ENCODE peak calls at places on chromosomes 4 and X, in five cellular contexts. One of them, this sample, is unnamed.

GRCh38 chr4:18756661-18757060 is 735.1 kb upstream of the LCORL start:
- DNase-seq in HFFc6: peak; percentile 64
- DNase-seq in stimulated activated CD4-positive, alpha-beta T cell treated with anti-CD3 and anti-CD28 coated beads, Interleukin-15, amount 100 ng/mL, for 24 hours: no peak
- DNase-seq in B cell: no peak
- DNase-seq in LHCN-M2: no peak
- DNase-seq in this sample: no peak

GRCh38 chrX:143669395-143669794 is 33.5 kb upstream of the SLITRK4 start:
- DNase-seq in HFFc6: no peak
- DNase-seq in LHCN-M2: peak; percentile 16
- DNase-seq in stimulated activated CD4-positive, alpha-beta T cell treated with anti-CD3 and anti-CD28 coated beads, Interleukin-15, amount 100 ng/mL, for 24 hours: no peak
- DNase-seq in B cell: no peak
- DNase-seq in this sample: no peak

GRCh38 chrX:154321624-154322023 is 26.0 kb downstream of the TKTL1 start:
- DNase-seq in LHCN-M2: peak; percentile 10
- DNase-seq in B cell: no peak
- DNase-seq in HFFc6: peak; percentile 12
- DNase-seq in stimulated activated CD4-positive, alpha-beta T cell treated with anti-CD3 and anti-CD28 coated beads, Interleukin-15, amount 100 ng/mL, for 24 hours: no peak
- DNase-seq in this sample: no peak

GRCh38 chrX:149984411-149984810 is 46.1 kb upstream of the EOLA2 start:
- DNase-seq in B cell: no peak
- DNase-seq in stimulated activated CD4-positive, alpha-beta T cell treated with anti-CD3 and anti-CD28 coated beads, Interleukin-15, amount 100 ng/mL, for 24 hours: no peak
- DNase-seq in LHCN-M2: no peak
- DNase-seq in HFFc6: no peak
- DNase-seq in this sample: no peak

GRCh38 chr4:121898150-121898549 is 27.9 kb upstream of the BBS7 start:
- DNase-seq in B cell: peak; percentile 6
- DNase-seq in HFFc6: no peak
- DNase-seq in stimulated activated CD4-positive, alpha-beta T cell treated with anti-CD3 and anti-CD28 coated beads, Interleukin-15, amount 100 ng/mL, for 24 hours: peak; percentile 24
- DNase-seq in LHCN-M2: peak; percentile 10
- DNase-seq in this sample: no peak

GRCh38 chr4:110055014-110055768 is 142.5 kb downstream of the EGF start:
- DNase-seq in stimulated activated CD4-positive, alpha-beta T cell treated with anti-CD3 and anti-CD28 coated beads, Interleukin-15, amount 100 ng/mL, for 24 hours: no peak
- DNase-seq in B cell: no peak
- DNase-seq in LHCN-M2: no peak
- DNase-seq in HFFc6: no peak
- DNase-seq in this sample: no peak

GRCh38 chr4:185570727-185571126 is 35.4 kb upstream of the PDLIM3 start:
- DNase-seq in HFFc6: no peak
- DNase-seq in stimulated activated CD4-positive, alpha-beta T cell treated with anti-CD3 and anti-CD28 coated beads, Interleukin-15, amount 100 ng/mL, for 24 hours: no peak
- DNase-seq in LHCN-M2: no peak
- DNase-seq in B cell: no peak
- DNase-seq in this sample: no peak

GRCh38 chr4:67810011-67810410 is 55.8 kb upstream of the GNRHR start:
- DNase-seq in B cell: no peak
- DNase-seq in LHCN-M2: peak; percentile 4
- DNase-seq in stimulated activated CD4-positive, alpha-beta T cell treated with anti-CD3 and anti-CD28 coated beads, Interleukin-15, amount 100 ng/mL, for 24 hours: no peak
- DNase-seq in HFFc6: no peak
- DNase-seq in this sample: no peak

GRCh38 chr4:103204114-103204513 is 6.0 kb upstream of the CENPE start:
- DNase-seq in HFFc6: peak; percentile 20
- DNase-seq in stimulated activated CD4-positive, alpha-beta T cell treated with anti-CD3 and anti-CD28 coated beads, Interleukin-15, amount 100 ng/mL, for 24 hours: no peak
- DNase-seq in B cell: no peak
- DNase-seq in LHCN-M2: peak; percentile 15
- DNase-seq in this sample: no peak

GRCh38 chr4:46946914-46947313 is 37.9 kb upstream of the COX7B2 start:
- DNase-seq in LHCN-M2: peak; percentile 29
- DNase-seq in HFFc6: no peak
- DNase-seq in B cell: no peak
- DNase-seq in stimulated activated CD4-positive, alpha-beta T cell treated with anti-CD3 and anti-CD28 coated beads, Interleukin-15, amount 100 ng/mL, for 24 hours: no peak
- DNase-seq in this sample: no peak

GRCh38 chr4:7462509-7462971 is 27.8 kb upstream of the PSAPL1 start:
- DNase-seq in B cell: no peak
- DNase-seq in stimulated activated CD4-positive, alpha-beta T cell treated with anti-CD3 and anti-CD28 coated beads, Interleukin-15, amount 100 ng/mL, for 24 hours: no peak
- DNase-seq in HFFc6: peak; percentile 5
- DNase-seq in LHCN-M2: peak; percentile 3
- DNase-seq in this sample: no peak

GRCh38 chrX:115449742-115450141 is 111.2 kb upstream of the PLS3 start:
- DNase-seq in stimulated activated CD4-positive, alpha-beta T cell treated with anti-CD3 and anti-CD28 coated beads, Interleukin-15, amount 100 ng/mL, for 24 hours: no peak
- DNase-seq in LHCN-M2: peak; percentile 51
- DNase-seq in HFFc6: no peak
- DNase-seq in B cell: no peak
- DNase-seq in this sample: no peak

GRCh38 chrX:49171752-49172279 is at the start of gene PLP2:
- DNase-seq in stimulated activated CD4-positive, alpha-beta T cell treated with anti-CD3 and anti-CD28 coated beads, Interleukin-15, amount 100 ng/mL, for 24 hours: peak; percentile 85
- DNase-seq in HFFc6: peak; percentile 53
- DNase-seq in B cell: peak; percentile 71
- DNase-seq in LHCN-M2: peak; percentile 60
- DNase-seq in this sample: peak; percentile 61

GRCh38 chr4:173418636-173419035 is 19.7 kb upstream of the SCRG1 start:
- DNase-seq in B cell: no peak
- DNase-seq in HFFc6: no peak
- DNase-seq in LHCN-M2: no peak
- DNase-seq in stimulated activated CD4-positive, alpha-beta T cell treated with anti-CD3 and anti-CD28 coated beads, Interleukin-15, amount 100 ng/mL, for 24 hours: no peak
- DNase-seq in this sample: no peak

GRCh38 chrX:131792356-131792749 is 230.7 kb upstream of the STK26 start:
- DNase-seq in stimulated activated CD4-positive, alpha-beta T cell treated with anti-CD3 and anti-CD28 coated beads, Interleukin-15, amount 100 ng/mL, for 24 hours: no peak
- DNase-seq in B cell: peak; percentile 94
- DNase-seq in HFFc6: no peak
- DNase-seq in LHCN-M2: peak; percentile 19
- DNase-seq in this sample: peak; percentile 86

GRCh38 chrX:86121916-86122315 is 26.3 kb upstream of the DACH2 start:
- DNase-seq in stimulated activated CD4-positive, alpha-beta T cell treated with anti-CD3 and anti-CD28 coated beads, Interleukin-15, amount 100 ng/mL, for 24 hours: no peak
- DNase-seq in B cell: no peak
- DNase-seq in HFFc6: no peak
- DNase-seq in LHCN-M2: no peak
- DNase-seq in this sample: no peak

GRCh38 chr4:123616970-123617392 is 220.4 kb downstream of the SPRY1 start:
- DNase-seq in HFFc6: peak; percentile 53
- DNase-seq in B cell: peak; percentile 75
- DNase-seq in LHCN-M2: no peak
- DNase-seq in stimulated activated CD4-positive, alpha-beta T cell treated with anti-CD3 and anti-CD28 coated beads, Interleukin-15, amount 100 ng/mL, for 24 hours: peak; percentile 9
- DNase-seq in this sample: peak; percentile 32

GRCh38 chr4:61380865-61381264 is 180.7 kb downstream of the ADGRL3 start:
- DNase-seq in stimulated activated CD4-positive, alpha-beta T cell treated with anti-CD3 and anti-CD28 coated beads, Interleukin-15, amount 100 ng/mL, for 24 hours: no peak
- DNase-seq in B cell: no peak
- DNase-seq in LHCN-M2: no peak
- DNase-seq in HFFc6: no peak
- DNase-seq in this sample: no peak

GRCh38 chr4:3710451-3711182 is 55.6 kb upstream of the ADRA2C start:
- DNase-seq in LHCN-M2: peak; percentile 13
- DNase-seq in B cell: no peak
- DNase-seq in HFFc6: no peak
- DNase-seq in stimulated activated CD4-positive, alpha-beta T cell treated with anti-CD3 and anti-CD28 coated beads, Interleukin-15, amount 100 ng/mL, for 24 hours: no peak
- DNase-seq in this sample: no peak

GRCh38 chr4:85500110-85500867 is 25.3 kb downstream of the ARHGAP24 start:
- DNase-seq in LHCN-M2: peak; percentile 56
- DNase-seq in HFFc6: no peak
- DNase-seq in stimulated activated CD4-positive, alpha-beta T cell treated with anti-CD3 and anti-CD28 coated beads, Interleukin-15, amount 100 ng/mL, for 24 hours: no peak
- DNase-seq in B cell: no peak
- DNase-seq in this sample: no peak

GRCh38 chrX:49276207-49276606 is 6.6 kb downstream of the PPP1R3F start:
- DNase-seq in B cell: no peak
- DNase-seq in LHCN-M2: no peak
- DNase-seq in HFFc6: no peak
- DNase-seq in stimulated activated CD4-positive, alpha-beta T cell treated with anti-CD3 and anti-CD28 coated beads, Interleukin-15, amount 100 ng/mL, for 24 hours: no peak
- DNase-seq in this sample: no peak

GRCh38 chr4:6331018-6331417 is 61.4 kb downstream of the WFS1 start:
- DNase-seq in HFFc6: peak; percentile 17
- DNase-seq in LHCN-M2: no peak
- DNase-seq in stimulated activated CD4-positive, alpha-beta T cell treated with anti-CD3 and anti-CD28 coated beads, Interleukin-15, amount 100 ng/mL, for 24 hours: peak; percentile 44
- DNase-seq in B cell: peak; percentile 27
- DNase-seq in this sample: peak; percentile 7

GRCh38 chr4:7210818-7211217 is 18.5 kb downstream of the SORCS2 start:
- DNase-seq in stimulated activated CD4-positive, alpha-beta T cell treated with anti-CD3 and anti-CD28 coated beads, Interleukin-15, amount 100 ng/mL, for 24 hours: no peak
- DNase-seq in LHCN-M2: peak; percentile 68
- DNase-seq in B cell: no peak
- DNase-seq in HFFc6: peak; percentile 79
- DNase-seq in this sample: no peak

GRCh38 chrX:661154-661553 is 30.6 kb downstream of the SHOX start:
- DNase-seq in LHCN-M2: no peak
- DNase-seq in HFFc6: no peak
- DNase-seq in stimulated activated CD4-positive, alpha-beta T cell treated with anti-CD3 and anti-CD28 coated beads, Interleukin-15, amount 100 ng/mL, for 24 hours: no peak
- DNase-seq in B cell: no peak
- DNase-seq in this sample: no peak

GRCh38 chrX:80173261-80173660 is 158.7 kb downstream of the TBX22 start:
- DNase-seq in B cell: no peak
- DNase-seq in LHCN-M2: no peak
- DNase-seq in stimulated activated CD4-positive, alpha-beta T cell treated with anti-CD3 and anti-CD28 coated beads, Interleukin-15, amount 100 ng/mL, for 24 hours: no peak
- DNase-seq in HFFc6: no peak
- DNase-seq in this sample: no peak

GRCh38 chr4:87982446-87982845 is 6.9 kb downstream of the SPP1 start:
- DNase-seq in HFFc6: no peak
- DNase-seq in B cell: no peak
- DNase-seq in LHCN-M2: peak; percentile 4
- DNase-seq in stimulated activated CD4-positive, alpha-beta T cell treated with anti-CD3 and anti-CD28 coated beads, Interleukin-15, amount 100 ng/mL, for 24 hours: no peak
- DNase-seq in this sample: no peak

GRCh38 chr4:108148316-108148715 is 20.4 kb downstream of the LEF1 start:
- DNase-seq in B cell: no peak
- DNase-seq in HFFc6: no peak
- DNase-seq in stimulated activated CD4-positive, alpha-beta T cell treated with anti-CD3 and anti-CD28 coated beads, Interleukin-15, amount 100 ng/mL, for 24 hours: peak; percentile 41
- DNase-seq in LHCN-M2: no peak
- DNase-seq in this sample: no peak

GRCh38 chr4:82201805-82202636 is 171.8 kb downstream of the HNRNPD start:
- DNase-seq in LHCN-M2: peak; percentile 32
- DNase-seq in B cell: peak; percentile 69
- DNase-seq in HFFc6: peak; percentile 7
- DNase-seq in stimulated activated CD4-positive, alpha-beta T cell treated with anti-CD3 and anti-CD28 coated beads, Interleukin-15, amount 100 ng/mL, for 24 hours: peak; percentile 65
- DNase-seq in this sample: peak; percentile 45

GRCh38 chr4:2860391-2861348 is 17.0 kb downstream of the ADD1 start:
- DNase-seq in stimulated activated CD4-positive, alpha-beta T cell treated with anti-CD3 and anti-CD28 coated beads, Interleukin-15, amount 100 ng/mL, for 24 hours: no peak
- DNase-seq in B cell: no peak
- DNase-seq in HFFc6: no peak
- DNase-seq in LHCN-M2: no peak
- DNase-seq in this sample: no peak

GRCh38 chr4:137949746-137950145 is 292.4 kb downstream of the SLC7A11 start:
- DNase-seq in stimulated activated CD4-positive, alpha-beta T cell treated with anti-CD3 and anti-CD28 coated beads, Interleukin-15, amount 100 ng/mL, for 24 hours: no peak
- DNase-seq in LHCN-M2: no peak
- DNase-seq in HFFc6: peak; percentile 20
- DNase-seq in B cell: no peak
- DNase-seq in this sample: no peak

GRCh38 chr4:16067515-16067914 is 16.3 kb downstream of the PROM1 start:
- DNase-seq in B cell: no peak
- DNase-seq in LHCN-M2: no peak
- DNase-seq in HFFc6: no peak
- DNase-seq in stimulated activated CD4-positive, alpha-beta T cell treated with anti-CD3 and anti-CD28 coated beads, Interleukin-15, amount 100 ng/mL, for 24 hours: no peak
- DNase-seq in this sample: no peak

GRCh38 chrX:110734894-110735541 is 60.6 kb downstream of the CHRDL1 start:
- DNase-seq in LHCN-M2: peak; percentile 29
- DNase-seq in stimulated activated CD4-positive, alpha-beta T cell treated with anti-CD3 and anti-CD28 coated beads, Interleukin-15, amount 100 ng/mL, for 24 hours: no peak
- DNase-seq in HFFc6: peak; percentile 83
- DNase-seq in B cell: no peak
- DNase-seq in this sample: no peak

GRCh38 chrX:28177202-28177601 is 196.0 kb upstream of the DCAF8L1 start:
- DNase-seq in B cell: no peak
- DNase-seq in stimulated activated CD4-positive, alpha-beta T cell treated with anti-CD3 and anti-CD28 coated beads, Interleukin-15, amount 100 ng/mL, for 24 hours: no peak
- DNase-seq in LHCN-M2: no peak
- DNase-seq in HFFc6: no peak
- DNase-seq in this sample: no peak

GRCh38 chrX:148507413-148507812 is 7.0 kb downstream of the AFF2 start:
- DNase-seq in B cell: no peak
- DNase-seq in HFFc6: no peak
- DNase-seq in stimulated activated CD4-positive, alpha-beta T cell treated with anti-CD3 and anti-CD28 coated beads, Interleukin-15, amount 100 ng/mL, for 24 hours: no peak
- DNase-seq in LHCN-M2: no peak
- DNase-seq in this sample: no peak

GRCh38 chrX:48897157-48897620 is 379 bp downstream of the TIMM17B start:
- DNase-seq in B cell: peak; percentile 64
- DNase-seq in HFFc6: peak; percentile 56
- DNase-seq in stimulated activated CD4-positive, alpha-beta T cell treated with anti-CD3 and anti-CD28 coated beads, Interleukin-15, amount 100 ng/mL, for 24 hours: peak; percentile 76
- DNase-seq in LHCN-M2: peak; percentile 70
- DNase-seq in this sample: peak; percentile 55

GRCh38 chr4:46444318-46444717 is 54.4 kb upstream of the GABRA2 start:
- DNase-seq in stimulated activated CD4-positive, alpha-beta T cell treated with anti-CD3 and anti-CD28 coated beads, Interleukin-15, amount 100 ng/mL, for 24 hours: no peak
- DNase-seq in B cell: no peak
- DNase-seq in LHCN-M2: no peak
- DNase-seq in HFFc6: no peak
- DNase-seq in this sample: no peak

GRCh38 chr4:130092187-130093015 is 996.4 kb downstream of the C4orf33 start:
- DNase-seq in B cell: no peak
- DNase-seq in LHCN-M2: no peak
- DNase-seq in stimulated activated CD4-positive, alpha-beta T cell treated with anti-CD3 and anti-CD28 coated beads, Interleukin-15, amount 100 ng/mL, for 24 hours: no peak
- DNase-seq in HFFc6: no peak
- DNase-seq in this sample: no peak